ENCODE peak calls at places on chromosomes 11 and 22, in six cellular contexts. One of them, this sample, is unnamed.

GRCh38 chr22:24806663-24807001 is 621 bp downstream of the SGSM1 start:
- DNase-seq in A673: no peak
- DNase-seq in left ventricle myocardium inferior: no peak
- DNase-seq in pancreas: peak; percentile 75
- DNase-seq in neural progenitor cell: peak; percentile 24
- DNase-seq in breast epithelium: no peak
- DNase-seq in this sample: no peak

GRCh38 chr11:78079232-78080083 is at the start of gene NDUFC2:
- DNase-seq in A673: peak; percentile 91
- DNase-seq in pancreas: peak; percentile 91
- DNase-seq in neural progenitor cell: peak; percentile 84
- DNase-seq in left ventricle myocardium inferior: peak; percentile 82
- DNase-seq in breast epithelium: peak; percentile 79
- DNase-seq in this sample: peak; percentile 75

GRCh38 chr22:19760652-19761002 is at the start of gene TBX1:
- DNase-seq in A673: no peak
- DNase-seq in pancreas: peak; percentile 33
- DNase-seq in neural progenitor cell: no peak
- DNase-seq in left ventricle myocardium inferior: no peak
- DNase-seq in breast epithelium: no peak
- DNase-seq in this sample: no peak

GRCh38 chr22:42863349-42863911 is 6.4 kb upstream of the ARFGAP3 start:
- DNase-seq in pancreas: no peak
- DNase-seq in neural progenitor cell: no peak
- DNase-seq in breast epithelium: no peak
- DNase-seq in left ventricle myocardium inferior: no peak
- DNase-seq in A673: peak; percentile 87
- DNase-seq in this sample: no peak

GRCh38 chr11:47305734-47306483 is 36.0 kb downstream of the MADD start:
- DNase-seq in left ventricle myocardium inferior: peak; percentile 78
- DNase-seq in neural progenitor cell: no peak
- DNase-seq in pancreas: peak; percentile 16
- DNase-seq in breast epithelium: peak; percentile 80
- DNase-seq in A673: peak; percentile 58
- DNase-seq in this sample: peak; percentile 86

GRCh38 chr22:30044369-30044768 is 35.9 kb upstream of the HORMAD2 start:
- DNase-seq in breast epithelium: no peak
- DNase-seq in left ventricle myocardium inferior: no peak
- DNase-seq in pancreas: no peak
- DNase-seq in neural progenitor cell: no peak
- DNase-seq in A673: peak; percentile 51
- DNase-seq in this sample: no peak

GRCh38 chr11:134498326-134499139 is 86.5 kb upstream of the B3GAT1 start:
- DNase-seq in pancreas: no peak
- DNase-seq in A673: no peak
- DNase-seq in neural progenitor cell: no peak
- DNase-seq in breast epithelium: peak; percentile 70
- DNase-seq in left ventricle myocardium inferior: no peak
- DNase-seq in this sample: no peak

GRCh38 chr11:76388408-76388807 is 7.3 kb downstream of the GVQW3 start:
- DNase-seq in breast epithelium: no peak
- DNase-seq in left ventricle myocardium inferior: no peak
- DNase-seq in neural progenitor cell: no peak
- DNase-seq in A673: no peak
- DNase-seq in pancreas: no peak
- DNase-seq in this sample: no peak

GRCh38 chr22:46390652-46391301 is 55.3 kb downstream of the TRMU start:
- DNase-seq in left ventricle myocardium inferior: peak; percentile 61
- DNase-seq in breast epithelium: peak; percentile 81
- DNase-seq in neural progenitor cell: peak; percentile 27
- DNase-seq in pancreas: peak; percentile 95
- DNase-seq in A673: peak; percentile 52
- DNase-seq in this sample: no peak

GRCh38 chr22:23204125-23204488 is 23.8 kb downstream of the BCR start:
- DNase-seq in breast epithelium: no peak
- DNase-seq in pancreas: no peak
- DNase-seq in neural progenitor cell: no peak
- DNase-seq in A673: no peak
- DNase-seq in left ventricle myocardium inferior: no peak
- DNase-seq in this sample: no peak

GRCh38 chr11:115965754-115966504 is 461.7 kb upstream of the CADM1 start:
- DNase-seq in pancreas: no peak
- DNase-seq in neural progenitor cell: no peak
- DNase-seq in A673: peak; percentile 25
- DNase-seq in breast epithelium: no peak
- DNase-seq in left ventricle myocardium inferior: no peak
- DNase-seq in this sample: no peak

GRCh38 chr11:37306563-37306962 is 708.5 kb upstream of the RAG2 start:
- DNase-seq in left ventricle myocardium inferior: no peak
- DNase-seq in breast epithelium: no peak
- DNase-seq in pancreas: no peak
- DNase-seq in neural progenitor cell: no peak
- DNase-seq in A673: no peak
- DNase-seq in this sample: no peak

GRCh38 chr11:66951927-66952337 is 6.3 kb downstream of the PC start:
- DNase-seq in breast epithelium: no peak
- DNase-seq in neural progenitor cell: no peak
- DNase-seq in A673: peak; percentile 71
- DNase-seq in pancreas: peak; percentile 74
- DNase-seq in left ventricle myocardium inferior: no peak
- DNase-seq in this sample: no peak

GRCh38 chr11:24636291-24636629 is 139.4 kb downstream of the LUZP2 start:
- DNase-seq in breast epithelium: no peak
- DNase-seq in neural progenitor cell: no peak
- DNase-seq in A673: no peak
- DNase-seq in pancreas: no peak
- DNase-seq in left ventricle myocardium inferior: no peak
- DNase-seq in this sample: no peak

GRCh38 chr11:2570841-2571597 is 126.2 kb downstream of the KCNQ1 start:
- DNase-seq in A673: no peak
- DNase-seq in left ventricle myocardium inferior: no peak
- DNase-seq in breast epithelium: no peak
- DNase-seq in neural progenitor cell: no peak
- DNase-seq in pancreas: peak; percentile 68
- DNase-seq in this sample: no peak

GRCh38 chr11:95255523-95256165 is 24.6 kb upstream of the SESN3 start:
- DNase-seq in left ventricle myocardium inferior: no peak
- DNase-seq in neural progenitor cell: peak; percentile 29
- DNase-seq in pancreas: no peak
- DNase-seq in A673: no peak
- DNase-seq in breast epithelium: no peak
- DNase-seq in this sample: no peak

GRCh38 chr11:69440876-69441275 is 40.6 kb upstream of the LINC01488 start:
- DNase-seq in neural progenitor cell: no peak
- DNase-seq in A673: no peak
- DNase-seq in left ventricle myocardium inferior: no peak
- DNase-seq in pancreas: peak; percentile 23
- DNase-seq in breast epithelium: no peak
- DNase-seq in this sample: no peak
- TF ChIP-seq CTCF in neural progenitor cell: no peak
- TF ChIP-seq CTCF in A673: no peak
- TF ChIP-seq CTCF in left ventricle myocardium inferior: no peak
- TF ChIP-seq CTCF in pancreas: no peak
- TF ChIP-seq CTCF in breast epithelium: no peak
- TF ChIP-seq CTCF in this sample: no peak

GRCh38 chr11:1130276-1131032 is 27.3 kb upstream of the MUC5AC start:
- DNase-seq in pancreas: peak; percentile 70
- DNase-seq in neural progenitor cell: no peak
- DNase-seq in A673: no peak
- DNase-seq in left ventricle myocardium inferior: no peak
- DNase-seq in breast epithelium: peak; percentile 43
- DNase-seq in this sample: no peak
- H3K27ac ChIP-seq in pancreas: no peak overlapping the region
- H3K27ac ChIP-seq in neural progenitor cell: no peak overlapping the region
- H3K27ac ChIP-seq in A673: no peak overlapping the region
- H3K27ac ChIP-seq in left ventricle myocardium inferior: no peak overlapping the region
- H3K27ac ChIP-seq in breast epithelium: no peak overlapping the region
- H3K27ac ChIP-seq in this sample: no peak overlapping the region

GRCh38 chr11:109040303-109040702 is 375.4 kb downstream of the DDX10 start:
- DNase-seq in breast epithelium: no peak
- DNase-seq in left ventricle myocardium inferior: no peak
- DNase-seq in A673: no peak
- DNase-seq in neural progenitor cell: peak; percentile 26
- DNase-seq in pancreas: no peak
- DNase-seq in this sample: peak; percentile 33
- TF ChIP-seq CTCF in breast epithelium: no peak
- TF ChIP-seq CTCF in left ventricle myocardium inferior: no peak
- TF ChIP-seq CTCF in A673: peak; percentile 34
- TF ChIP-seq CTCF in neural progenitor cell: peak; percentile 39
- TF ChIP-seq CTCF in pancreas: no peak
- TF ChIP-seq CTCF in this sample: peak; percentile 56

DNA sequence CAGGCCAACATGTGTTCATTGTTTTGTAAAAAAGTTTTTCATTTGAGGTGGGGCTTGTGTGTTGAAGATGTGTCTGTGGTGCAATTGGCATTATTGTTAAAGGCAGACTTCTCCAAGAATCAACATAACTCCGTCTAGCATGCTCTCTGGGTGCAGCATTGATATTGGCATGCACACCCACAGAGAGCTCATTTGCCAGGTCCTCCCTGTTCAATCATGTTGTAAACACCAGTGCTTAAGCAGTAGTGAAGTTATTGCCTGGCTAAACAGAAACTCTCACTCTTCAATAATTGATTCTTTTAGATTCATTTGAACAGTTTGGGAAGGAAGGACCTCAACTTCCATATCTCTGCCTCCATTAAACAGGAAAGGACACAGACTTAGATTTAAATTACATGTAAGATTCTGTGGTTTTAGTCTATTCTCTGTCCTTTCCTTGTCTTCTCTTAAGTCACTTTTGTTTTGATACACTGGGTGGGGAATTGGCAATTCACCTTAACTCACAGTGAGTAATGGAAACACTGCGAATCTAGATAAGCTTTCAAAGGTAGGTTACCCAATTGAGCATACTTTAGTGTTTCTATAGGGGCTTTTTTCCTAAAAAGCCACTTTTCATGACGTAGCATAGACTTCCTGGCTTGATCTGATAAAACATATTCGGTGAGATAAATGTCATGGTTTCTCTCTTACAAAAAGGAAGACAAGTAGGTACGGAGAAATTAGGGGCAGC is 30.8 kb upstream of the EXPH5 start:
- DNase-seq in neural progenitor cell: no peak
- DNase-seq in A673: no peak
- DNase-seq in breast epithelium: no peak
- DNase-seq in left ventricle myocardium inferior: no peak
- DNase-seq in pancreas: no peak
- DNase-seq in this sample: no peak
- H3K27ac ChIP-seq in neural progenitor cell: no peak overlapping the region
- H3K27ac ChIP-seq in A673: no peak overlapping the region
- H3K27ac ChIP-seq in breast epithelium: no peak overlapping the region
- H3K27ac ChIP-seq in left ventricle myocardium inferior: no peak overlapping the region
- H3K27ac ChIP-seq in pancreas: no peak overlapping the region
- H3K27ac ChIP-seq in this sample: no peak overlapping the region

GRCh38 chr11:70616938-70617674 is 218.8 kb downstream of the CTTN start:
- DNase-seq in pancreas: peak; percentile 3
- DNase-seq in breast epithelium: no peak
- DNase-seq in left ventricle myocardium inferior: no peak
- DNase-seq in A673: no peak
- DNase-seq in neural progenitor cell: no peak
- DNase-seq in this sample: no peak
- TF ChIP-seq CTCF in pancreas: no peak
- TF ChIP-seq CTCF in breast epithelium: no peak
- TF ChIP-seq CTCF in left ventricle myocardium inferior: no peak
- TF ChIP-seq CTCF in A673: no peak
- TF ChIP-seq CTCF in neural progenitor cell: no peak
- TF ChIP-seq CTCF in this sample: no peak

GRCh38 chr11:61951484-61952135 is 1.5 kb downstream of the BEST1 start:
- DNase-seq in left ventricle myocardium inferior: no peak
- DNase-seq in pancreas: no peak
- DNase-seq in breast epithelium: no peak
- DNase-seq in neural progenitor cell: no peak
- DNase-seq in A673: no peak
- DNase-seq in this sample: peak; percentile 50

GRCh38 chr11:61948505-61948904 is 1.6 kb upstream of the BEST1 start:
- DNase-seq in A673: no peak
- DNase-seq in left ventricle myocardium inferior: no peak
- DNase-seq in breast epithelium: no peak
- DNase-seq in pancreas: no peak
- DNase-seq in neural progenitor cell: no peak
- DNase-seq in this sample: no peak

GRCh38 chr11:61950035-61950547 is at the start of gene BEST1:
- DNase-seq in A673: no peak
- DNase-seq in left ventricle myocardium inferior: no peak
- DNase-seq in pancreas: no peak
- DNase-seq in breast epithelium: no peak
- DNase-seq in neural progenitor cell: no peak
- DNase-seq in this sample: no peak

GRCh38 chr11:61947486-61948210 is 2.5 kb upstream of the BEST1 start:
- DNase-seq in breast epithelium: peak; percentile 83
- DNase-seq in neural progenitor cell: peak; percentile 88
- DNase-seq in A673: peak; percentile 96
- DNase-seq in pancreas: peak; percentile 91
- DNase-seq in left ventricle myocardium inferior: peak; percentile 85
- DNase-seq in this sample: peak; percentile 81

DNA sequence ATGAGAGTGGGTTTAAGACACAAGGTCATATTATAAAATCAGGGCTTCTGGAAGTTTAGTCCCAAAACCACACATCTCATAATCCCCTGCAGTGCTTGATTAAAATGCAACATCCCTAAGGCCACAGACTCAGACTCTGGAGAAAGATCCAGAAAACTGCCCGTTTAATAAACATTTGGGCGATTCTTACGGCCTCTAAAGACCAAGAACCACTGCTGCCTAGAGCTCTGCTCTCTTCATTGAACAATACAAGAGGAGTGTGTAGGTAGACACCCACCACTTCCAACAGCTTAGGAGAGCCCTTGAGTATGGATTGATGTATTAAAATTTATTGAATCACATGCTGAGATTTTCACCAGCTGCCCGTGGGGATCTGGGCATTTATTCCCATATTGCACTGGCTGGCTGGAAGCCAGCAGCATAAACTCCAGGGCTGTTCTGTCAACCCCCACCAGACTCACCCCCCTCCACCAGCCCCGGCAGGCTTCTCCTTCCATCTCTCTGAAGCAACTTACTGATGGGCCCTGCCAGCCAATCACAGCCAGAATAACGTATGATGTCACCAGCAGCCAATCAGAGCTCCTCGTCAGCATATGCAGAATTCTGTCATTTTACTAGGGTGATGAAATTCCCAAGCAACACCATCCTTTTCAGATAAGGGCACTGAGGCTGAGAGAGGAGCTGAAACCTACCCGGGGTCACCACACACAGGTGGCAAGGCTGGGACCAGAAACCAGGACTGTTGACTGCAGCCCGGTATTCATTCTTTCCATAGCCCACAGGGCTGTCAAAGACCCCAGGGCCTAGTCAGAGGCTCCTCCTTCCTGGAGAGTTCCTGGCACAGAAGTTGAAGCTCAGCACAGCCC is 749 bp upstream of the BEST1 start:
- DNase-seq in left ventricle myocardium inferior: peak; percentile 70
- DNase-seq in pancreas: peak; percentile 82
- DNase-seq in breast epithelium: no peak
- DNase-seq in A673: peak; percentile 98
- DNase-seq in neural progenitor cell: peak; percentile 37
- DNase-seq in this sample: peak; percentile 62
- H3K27ac ChIP-seq in left ventricle myocardium inferior: peak overlapping the region; percentile 72
- H3K27ac ChIP-seq in pancreas: no peak overlapping the region
- H3K27ac ChIP-seq in breast epithelium: peak overlapping the region; percentile 9
- H3K27ac ChIP-seq in A673: peak overlapping the region; percentile 99
- H3K27ac ChIP-seq in neural progenitor cell: no peak overlapping the region
- H3K27ac ChIP-seq in this sample: peak overlapping the region; percentile 12

This sample was measured in WERI-Rb-1.